ENCODE peak calls at places on chromosome 19, in four cellular contexts. F is K562, E is GM12878, K is H1. S is an unnamed sample.

GRCh38 chr19:12065100-12065538 is 588 bp downstream of the ZNF844 start:
- DNase-seq in F (no peak), E (no peak), K (no peak), S (no peak)

GRCh38 chr19:28966737-28967401 is 246.1 kb downstream of the UQCRFS1 start:
- DNase-seq in F (no peak), E (no peak), K (no peak), S (no peak)

GRCh38 chr19:8192227-8192820 is 16.8 kb upstream of the CERS4 start:
- DNase-seq in F (no peak), E (no peak), K (no peak), S (no peak)

GRCh38 chr19:34154401-34154800 is 17.9 kb upstream of the LSM14A start:
- DNase-seq in F (no peak), E (no peak), K (no peak), S (no peak)

GRCh38 chr19:38837656-38838121 is 6.1 kb upstream of the ECH1 start:
- DNase-seq in F (peak), E (no peak), K (no peak), S (peak)

GRCh38 chr19:44912854-44913253 is 1.6 kb upstream of the APOC1 start:
- DNase-seq in F (no peak), E (no peak), K (no peak), S (peak)

GRCh38 chr19:47186337-47187022 is 44.5 kb downstream of the BBC3 start:
- DNase-seq in F (no peak), E (peak), K (no peak), S (no peak)

GRCh38 chr19:1019980-1020867 is 699 bp downstream of the TMEM259 start:
- DNase-seq in F (peak), E (no peak), K (no peak), S (no peak)

GRCh38 chr19:58227964-58228583 is 640 bp upstream of the ZNF544 start:
- DNase-seq in F (no peak), E (no peak), K (no peak), S (no peak)

GRCh38 chr19:743168-743687 is 7.7 kb upstream of the MISP start:
- DNase-seq in F (no peak), E (no peak), K (no peak), S (no peak)

GRCh38 chr19:17686592-17687042 is 1.5 kb downstream of the UNC13A start:
- DNase-seq in F (peak), E (no peak), K (no peak), S (no peak)

GRCh38 chr19:30518965-30519606 is 146.9 kb downstream of the ZNF536 start:
- DNase-seq in F (no peak), E (no peak), K (no peak), S (no peak)

GRCh38 chr19:32168606-32169005 is 176.8 kb upstream of the ZNF507 start:
- DNase-seq in F (no peak), E (no peak), K (no peak), S (no peak)

GRCh38 chr19:48896191-48896720 is 2.3 kb downstream of the TULP2 start:
- DNase-seq in F (peak), E (no peak), K (peak), S (no peak)

GRCh38 chr19:19821366-19822147 is at the start of gene ZNF506:
- DNase-seq in F (no peak), E (peak), K (peak), S (no peak)

GRCh38 chr19:55484571-55485438 is at the start of gene NAT14:
- DNase-seq in F (peak), E (no peak), K (peak), S (peak)

GRCh38 chr19:43777163-43777700 is 3.5 kb downstream of the KCNN4 start:
- DNase-seq in F (no peak), E (no peak), K (no peak), S (no peak)

GRCh38 chr19:49295208-49295880 is 29.6 kb downstream of the SLC6A16 start:
- DNase-seq in F (no peak), E (no peak), K (no peak), S (no peak)

GRCh38 chr19:34549833-34550232 is 68.3 kb downstream of the WTIP start:
- DNase-seq in F (no peak), E (no peak), K (no peak), S (no peak)

GRCh38 chr19:55384576-55385235 is 614 bp upstream of the TMEM238 start:
- DNase-seq in F (no peak), E (no peak), K (no peak), S (no peak)

GRCh38 chr19:54489341-54489740 is 13.3 kb upstream of the LAIR2 start:
- DNase-seq in F (no peak), E (no peak), K (no peak), S (no peak)

GRCh38 chr19:14072535-14073231 is at the start of gene MISP3:
- DNase-seq in F (peak), E (no peak), K (no peak), S (no peak)

GRCh38 chr19:56333506-56333905 is 18.9 kb upstream of the ZSCAN5A start:
- DNase-seq in F (peak), E (no peak), K (no peak), S (peak)

GRCh38 chr19:55579766-55580621 is 654 bp downstream of the ZNF579 start:
- DNase-seq in F (peak), E (no peak), K (no peak), S (peak)

GRCh38 chr19:46951236-46951986 is 68.2 kb upstream of the NPAS1 start:
- DNase-seq in F (no peak), E (no peak), K (no peak), S (peak)

GRCh38 chr19:28646629-28647028 is 566.3 kb downstream of the UQCRFS1 start:
- DNase-seq in F (no peak), E (no peak), K (no peak), S (no peak)

GRCh38 chr19:23015660-23016059 is 12.7 kb upstream of the ZNF728 start:
- DNase-seq in F (no peak), E (no peak), K (no peak), S (no peak)

GRCh38 chr19:5691930-5692784 is 2.1 kb downstream of the RPL36 start:
- DNase-seq in F (no peak), E (no peak), K (no peak), S (no peak)

GRCh38 chr19:16970821-16971220 is 55.8 kb downstream of the CPAMD8 start:
- DNase-seq in F (no peak), E (no peak), K (no peak), S (no peak)

GRCh38 chr19:35346193-35347052 is 1.3 kb upstream of the FFAR1 start:
- DNase-seq in F (peak), E (peak), K (no peak), S (peak)

GRCh38 chr19:50817941-50818858 is 5.4 kb downstream of the KLK1 start:
- DNase-seq in F (peak), E (peak), K (peak), S (no peak)

GRCh38 chr19:46716013-46716671 is 772 bp downstream of the PRKD2 start:
- DNase-seq in F (peak), E (no peak), K (no peak), S (no peak)

DNA sequence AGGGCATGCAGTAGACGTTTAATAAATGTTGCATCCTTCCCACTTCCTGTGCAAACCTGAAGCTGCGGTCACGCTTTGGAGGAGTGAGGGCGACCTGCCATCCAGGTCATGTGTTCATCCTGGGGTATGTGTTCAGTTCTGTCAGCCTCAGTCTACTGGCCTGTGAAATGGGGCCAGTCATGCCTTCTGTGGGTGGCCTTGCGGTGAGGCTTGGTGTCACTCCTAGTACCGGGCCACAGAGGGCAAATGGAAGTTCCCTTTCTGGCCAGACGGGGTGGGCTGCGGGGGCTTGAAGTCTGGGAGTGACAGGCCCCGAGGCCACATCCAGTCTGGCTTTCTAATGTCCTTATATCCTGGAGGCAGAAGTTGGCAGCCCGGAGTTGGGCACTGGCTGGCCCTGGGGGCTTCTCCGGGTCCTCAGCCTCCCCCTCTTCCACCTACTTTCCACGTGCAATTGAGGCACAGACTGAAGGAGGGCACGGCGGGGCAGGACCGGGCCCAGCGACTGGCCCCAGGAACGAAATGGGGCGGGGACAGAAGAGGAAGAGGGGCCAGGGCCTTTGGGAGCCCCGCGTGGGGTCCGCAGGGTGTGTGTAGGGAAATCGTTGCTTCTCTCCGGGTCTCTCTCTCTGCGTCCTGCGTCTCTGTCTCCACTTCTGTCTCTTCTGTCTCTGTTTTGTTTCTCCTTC is 11.1 kb downstream of the PDE4A start:
- DNase-seq in F (peak), E (peak), K (no peak), S (no peak)
- TF ChIP-seq RFX5 in F (no peak), E (peak), K (no peak), S (no peak)

DNA sequence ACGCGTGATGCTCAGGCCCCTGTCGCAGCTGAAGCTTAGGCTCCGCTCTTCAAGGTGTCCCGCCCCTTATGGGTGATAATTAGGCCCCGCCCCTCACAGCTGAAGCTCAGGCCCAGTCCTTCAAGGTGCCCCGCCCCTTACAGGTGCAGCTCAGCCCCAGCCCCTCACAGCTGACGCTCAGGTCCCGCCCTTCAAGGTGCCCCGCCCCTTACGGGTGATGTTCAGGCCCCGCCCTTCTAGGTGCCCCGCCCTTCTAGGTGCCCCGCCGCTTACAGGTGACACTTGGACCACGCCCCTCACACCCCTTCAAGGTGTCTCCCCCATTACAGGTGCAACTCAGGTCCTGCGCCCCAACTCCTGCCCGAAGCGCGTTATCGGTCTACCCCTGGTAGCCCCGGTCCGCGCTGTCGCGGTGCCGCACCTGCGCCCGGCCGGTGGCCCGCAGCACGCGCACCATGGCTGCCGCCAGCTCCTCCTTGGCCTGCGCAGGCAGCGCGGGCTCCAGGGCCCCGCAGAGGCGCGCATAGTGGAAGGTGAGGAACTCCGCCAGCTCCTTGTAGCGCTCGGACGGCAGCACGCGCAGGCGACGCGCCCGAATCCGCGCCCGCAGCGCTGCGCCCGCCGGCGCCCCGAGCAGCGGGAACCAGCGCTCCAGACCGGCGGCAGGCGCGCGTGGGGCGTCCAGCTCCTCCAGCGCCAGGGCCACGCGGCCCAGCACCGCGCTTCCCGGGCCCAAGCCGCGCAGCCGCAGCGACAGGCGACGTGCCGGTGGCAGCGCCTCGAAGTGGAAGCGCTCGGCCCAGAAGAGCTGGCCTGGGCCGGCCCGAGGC is 7.3 kb downstream of the RASAL3 start:
- DNase-seq in F (peak), E (no peak), K (peak), S (no peak)
- TF ChIP-seq SRF in F (no peak), E (no peak), K (no peak), S (no peak)

GRCh38 chr19:40614595-40615411 is 13.6 kb downstream of the LTBP4 start:
- DNase-seq in F (peak), E (peak), K (no peak), S (no peak)
- TF ChIP-seq RFX5 in F (peak), E (no peak), K (no peak), S (no peak)

DNA sequence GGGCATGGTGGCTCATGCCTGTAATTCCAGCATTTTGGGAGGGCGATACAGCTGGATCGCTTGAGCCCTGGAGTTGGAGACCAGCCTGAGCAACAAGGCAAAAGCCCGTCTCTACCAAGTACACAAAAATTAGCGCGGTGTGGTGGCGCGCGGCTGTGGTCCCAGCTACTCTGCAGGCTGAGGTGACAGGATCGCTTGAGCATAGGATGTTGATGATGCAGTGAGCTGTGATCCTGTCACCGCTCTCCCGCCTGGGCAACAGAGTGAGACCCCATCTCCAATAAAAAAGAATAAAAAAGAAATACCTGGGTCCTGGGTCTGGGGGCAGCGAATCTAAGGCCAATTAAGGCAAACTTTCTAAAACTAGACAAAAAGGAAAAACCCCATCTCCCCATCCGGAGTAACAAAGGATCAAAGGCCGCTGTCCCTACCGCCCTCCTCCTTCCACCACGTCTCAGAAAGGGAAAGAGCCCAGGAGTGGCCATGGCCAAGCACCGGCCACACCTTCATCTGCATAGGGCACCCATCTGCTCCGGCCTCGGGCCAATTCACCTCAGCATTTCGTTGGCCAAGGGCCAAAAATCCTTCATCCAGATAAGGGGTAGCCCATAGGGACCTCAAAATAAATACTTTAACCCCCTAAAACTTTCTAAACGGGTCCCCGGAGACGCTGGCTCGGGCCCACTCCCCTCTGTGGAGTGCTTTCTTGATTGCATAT is 845 bp downstream of the ZNF320 start:
- DNase-seq in F (peak), E (no peak), K (no peak), S (no peak)
- TF ChIP-seq SRF in F (no peak), E (no peak), K (no peak), S (no peak)

GRCh38 chr19:9995999-9996398 is 14.3 kb downstream of the COL5A3 start:
- DNase-seq in F (no peak), E (no peak), K (no peak), S (no peak)
- TF ChIP-seq RFX5 in F (no peak), E (no peak), K (no peak), S (no peak)

GRCh38 chr19:10815007-10815531 is 20.9 kb downstream of the TMED1 start:
- DNase-seq in F (no peak), E (no peak), K (no peak), S (no peak)

GRCh38 chr19:10818306-10819123 is 17.5 kb downstream of the TMED1 start:
- DNase-seq in F (no peak), E (no peak), K (no peak), S (no peak)

GRCh38 chr19:10817291-10818038 is 18.5 kb downstream of the TMED1 start:
- DNase-seq in F (no peak), E (no peak), K (no peak), S (no peak)

GRCh38 chr19:10816691-10817090 is 19.3 kb downstream of the TMED1 start:
- DNase-seq in F (no peak), E (no peak), K (no peak), S (no peak)

GRCh38 chr19:10815969-10816635 is 19.9 kb downstream of the TMED1 start:
- DNase-seq in F (no peak), E (no peak), K (no peak), S (no peak)
- TF ChIP-seq SRF in F (no peak), E (no peak), K (no peak), S (no peak)

GRCh38 chr19:3818918-3819317 is 32.7 kb upstream of the MATK start:
- DNase-seq in F (no peak), E (no peak), K (no peak), S (no peak)
- TF ChIP-seq RFX5 in F (no peak), E (no peak), K (no peak), S (no peak)

S was measured in HepG2.